ENCODE peak calls at places on chromosomes 6 and 20, in ten cellular contexts. One of them, this sample, is unnamed.

GRCh38 chr6:70388814-70389213 is 24.5 kb upstream of the FAM135A start:
- DNase-seq in coronary artery: no peak
- DNase-seq in cardiac fibroblast: no peak
- DNase-seq in tibial artery: no peak
- DNase-seq in retinal pigment epithelial cell: no peak
- DNase-seq in brain microvascular endothelial cell: no peak
- DNase-seq in fibroblast of mammary gland: no peak
- DNase-seq in tibial nerve: no peak
- DNase-seq in neuronal stem cell: no peak
- DNase-seq in stomach: no peak
- DNase-seq in this sample: no peak

GRCh38 chr20:1905693-1906092 is 10.5 kb downstream of the SIRPA start:
- DNase-seq in coronary artery: no peak
- DNase-seq in cardiac fibroblast: no peak
- DNase-seq in tibial artery: no peak
- DNase-seq in retinal pigment epithelial cell: no peak
- DNase-seq in brain microvascular endothelial cell: no peak
- DNase-seq in fibroblast of mammary gland: no peak
- DNase-seq in tibial nerve: no peak
- DNase-seq in neuronal stem cell: no peak
- DNase-seq in stomach: no peak
- DNase-seq in this sample: no peak

GRCh38 chr6:136012198-136012884 is 160.8 kb downstream of the PDE7B start:
- DNase-seq in coronary artery: no peak
- DNase-seq in cardiac fibroblast: peak; percentile 90
- DNase-seq in tibial artery: no peak
- DNase-seq in retinal pigment epithelial cell: peak; percentile 77
- DNase-seq in brain microvascular endothelial cell: peak; percentile 88
- DNase-seq in fibroblast of mammary gland: peak; percentile 88
- DNase-seq in tibial nerve: no peak
- DNase-seq in neuronal stem cell: no peak
- DNase-seq in stomach: no peak
- DNase-seq in this sample: no peak

GRCh38 chr20:62285722-62286121 is 17.1 kb upstream of the ADRM1 start:
- DNase-seq in coronary artery: no peak
- DNase-seq in cardiac fibroblast: no peak
- DNase-seq in tibial artery: no peak
- DNase-seq in retinal pigment epithelial cell: no peak
- DNase-seq in brain microvascular endothelial cell: no peak
- DNase-seq in fibroblast of mammary gland: no peak
- DNase-seq in tibial nerve: no peak
- DNase-seq in neuronal stem cell: no peak
- DNase-seq in stomach: no peak
- DNase-seq in this sample: no peak

GRCh38 chr6:56025785-56026184 is 150.4 kb upstream of the BMP5 start:
- DNase-seq in coronary artery: no peak
- DNase-seq in cardiac fibroblast: no peak
- DNase-seq in tibial artery: no peak
- DNase-seq in retinal pigment epithelial cell: no peak
- DNase-seq in brain microvascular endothelial cell: peak; percentile 55
- DNase-seq in fibroblast of mammary gland: no peak
- DNase-seq in tibial nerve: no peak
- DNase-seq in neuronal stem cell: no peak
- DNase-seq in stomach: no peak
- DNase-seq in this sample: no peak

GRCh38 chr6:112338310-112338709 is 8.8 kb upstream of the RFPL4B start:
- DNase-seq in coronary artery: no peak
- DNase-seq in cardiac fibroblast: no peak
- DNase-seq in tibial artery: no peak
- DNase-seq in retinal pigment epithelial cell: peak; percentile 61
- DNase-seq in brain microvascular endothelial cell: no peak
- DNase-seq in fibroblast of mammary gland: no peak
- DNase-seq in tibial nerve: no peak
- DNase-seq in neuronal stem cell: no peak
- DNase-seq in stomach: no peak
- DNase-seq in this sample: no peak

GRCh38 chr6:6390849-6391602 is 70.6 kb upstream of the F13A1 start:
- DNase-seq in coronary artery: no peak
- DNase-seq in cardiac fibroblast: no peak
- DNase-seq in tibial artery: no peak
- DNase-seq in retinal pigment epithelial cell: no peak
- DNase-seq in brain microvascular endothelial cell: no peak
- DNase-seq in fibroblast of mammary gland: no peak
- DNase-seq in tibial nerve: no peak
- DNase-seq in neuronal stem cell: no peak
- DNase-seq in stomach: no peak
- DNase-seq in this sample: no peak

GRCh38 chr6:3769610-3770009 is 18.1 kb upstream of the PXDC1 start:
- DNase-seq in coronary artery: no peak
- DNase-seq in cardiac fibroblast: peak; percentile 72
- DNase-seq in tibial artery: no peak
- DNase-seq in retinal pigment epithelial cell: no peak
- DNase-seq in brain microvascular endothelial cell: no peak
- DNase-seq in fibroblast of mammary gland: peak; percentile 67
- DNase-seq in tibial nerve: no peak
- DNase-seq in neuronal stem cell: no peak
- DNase-seq in stomach: no peak
- DNase-seq in this sample: no peak

GRCh38 chr20:62430311-62430853 is 3.0 kb upstream of the RBBP8NL start:
- DNase-seq in coronary artery: no peak
- DNase-seq in cardiac fibroblast: no peak
- DNase-seq in tibial artery: no peak
- DNase-seq in retinal pigment epithelial cell: no peak
- DNase-seq in brain microvascular endothelial cell: no peak
- DNase-seq in fibroblast of mammary gland: no peak
- DNase-seq in tibial nerve: no peak
- DNase-seq in neuronal stem cell: no peak
- DNase-seq in stomach: peak; percentile 60
- DNase-seq in this sample: no peak

GRCh38 chr6:27507041-27507956 is 34.4 kb upstream of the ZNF184 start:
- DNase-seq in coronary artery: no peak
- DNase-seq in cardiac fibroblast: no peak
- DNase-seq in tibial artery: no peak
- DNase-seq in retinal pigment epithelial cell: no peak
- DNase-seq in brain microvascular endothelial cell: no peak
- DNase-seq in fibroblast of mammary gland: no peak
- DNase-seq in tibial nerve: no peak
- DNase-seq in neuronal stem cell: no peak
- DNase-seq in stomach: no peak
- DNase-seq in this sample: no peak

GRCh38 chr20:58135441-58136170 is 92.8 kb downstream of the ANKRD60 start:
- DNase-seq in coronary artery: peak; percentile 69
- DNase-seq in cardiac fibroblast: no peak
- DNase-seq in tibial artery: no peak
- DNase-seq in retinal pigment epithelial cell: no peak
- DNase-seq in brain microvascular endothelial cell: no peak
- DNase-seq in fibroblast of mammary gland: no peak
- DNase-seq in tibial nerve: no peak
- DNase-seq in neuronal stem cell: no peak
- DNase-seq in stomach: no peak
- DNase-seq in this sample: no peak

GRCh38 chr20:32050851-32051556 is 1.0 kb upstream of the HCK start:
- DNase-seq in coronary artery: no peak
- DNase-seq in cardiac fibroblast: no peak
- DNase-seq in tibial artery: peak; percentile 49
- DNase-seq in retinal pigment epithelial cell: no peak
- DNase-seq in brain microvascular endothelial cell: no peak
- DNase-seq in fibroblast of mammary gland: no peak
- DNase-seq in tibial nerve: no peak
- DNase-seq in neuronal stem cell: no peak
- DNase-seq in stomach: no peak
- DNase-seq in this sample: peak; percentile 68

GRCh38 chr6:118808794-118809668 is 84.9 kb upstream of the ASF1A start:
- DNase-seq in coronary artery: no peak
- DNase-seq in cardiac fibroblast: no peak
- DNase-seq in tibial artery: no peak
- DNase-seq in retinal pigment epithelial cell: no peak
- DNase-seq in brain microvascular endothelial cell: no peak
- DNase-seq in fibroblast of mammary gland: no peak
- DNase-seq in tibial nerve: no peak
- DNase-seq in neuronal stem cell: no peak
- DNase-seq in stomach: no peak
- DNase-seq in this sample: no peak
- H3K4me3 ChIP-seq in coronary artery: no peak overlapping the region
- H3K4me3 ChIP-seq in cardiac fibroblast: no peak overlapping the region
- H3K4me3 ChIP-seq in tibial artery: no peak overlapping the region
- H3K4me3 ChIP-seq in retinal pigment epithelial cell: no peak overlapping the region
- H3K4me3 ChIP-seq in brain microvascular endothelial cell: no peak overlapping the region
- H3K4me3 ChIP-seq in fibroblast of mammary gland: no peak overlapping the region
- H3K4me3 ChIP-seq in tibial nerve: no peak overlapping the region
- H3K4me3 ChIP-seq in neuronal stem cell: no peak overlapping the region
- H3K4me3 ChIP-seq in stomach: no peak overlapping the region
- H3K4me3 ChIP-seq in this sample: no peak overlapping the region

DNA sequence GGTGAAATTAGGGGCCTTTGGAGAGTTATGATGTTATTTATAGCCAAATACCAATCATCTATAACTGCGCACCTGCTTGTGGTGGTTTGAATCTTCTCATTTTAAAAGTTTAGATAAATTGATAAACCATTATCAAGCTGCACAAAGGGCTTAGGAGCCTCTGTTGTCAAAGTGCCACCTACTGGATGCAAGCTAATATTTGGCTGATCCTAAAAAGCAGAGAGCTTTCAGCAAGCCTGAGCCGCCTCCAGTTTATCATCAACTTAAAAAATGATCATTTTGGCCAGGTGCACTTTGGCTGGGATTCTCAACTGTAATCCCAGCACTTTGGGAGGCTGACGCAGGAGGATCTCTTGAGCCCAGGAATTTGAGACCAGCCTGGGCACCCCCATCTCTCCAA is 58.5 kb upstream of the ATXN1 start:
- DNase-seq in coronary artery: no peak
- DNase-seq in cardiac fibroblast: peak; percentile 36
- DNase-seq in tibial artery: no peak
- DNase-seq in retinal pigment epithelial cell: no peak
- DNase-seq in brain microvascular endothelial cell: no peak
- DNase-seq in fibroblast of mammary gland: peak; percentile 52
- DNase-seq in tibial nerve: no peak
- DNase-seq in neuronal stem cell: no peak
- DNase-seq in stomach: no peak
- DNase-seq in this sample: no peak
- H3K4me3 ChIP-seq in coronary artery: no peak overlapping the region
- H3K4me3 ChIP-seq in cardiac fibroblast: no peak overlapping the region
- H3K4me3 ChIP-seq in tibial artery: no peak overlapping the region
- H3K4me3 ChIP-seq in retinal pigment epithelial cell: no peak overlapping the region
- H3K4me3 ChIP-seq in brain microvascular endothelial cell: no peak overlapping the region
- H3K4me3 ChIP-seq in fibroblast of mammary gland: no peak overlapping the region
- H3K4me3 ChIP-seq in tibial nerve: no peak overlapping the region
- H3K4me3 ChIP-seq in neuronal stem cell: no peak overlapping the region
- H3K4me3 ChIP-seq in stomach: no peak overlapping the region
- H3K4me3 ChIP-seq in this sample: no peak overlapping the region

GRCh38 chr20:43558412-43559146 is at the start of gene SGK2:
- DNase-seq in coronary artery: no peak
- DNase-seq in cardiac fibroblast: peak; percentile 45
- DNase-seq in tibial artery: no peak
- DNase-seq in retinal pigment epithelial cell: no peak
- DNase-seq in brain microvascular endothelial cell: peak; percentile 12
- DNase-seq in fibroblast of mammary gland: peak; percentile 63
- DNase-seq in tibial nerve: no peak
- DNase-seq in neuronal stem cell: no peak
- DNase-seq in stomach: peak; percentile 90
- DNase-seq in this sample: peak; percentile 41
- H3K4me3 ChIP-seq in coronary artery: no peak within 1 kb of the TSS
- H3K4me3 ChIP-seq in cardiac fibroblast: no peak within 1 kb of the TSS
- H3K4me3 ChIP-seq in tibial artery: no peak within 1 kb of the TSS
- H3K4me3 ChIP-seq in retinal pigment epithelial cell: no peak within 1 kb of the TSS
- H3K4me3 ChIP-seq in brain microvascular endothelial cell: no peak within 1 kb of the TSS
- H3K4me3 ChIP-seq in fibroblast of mammary gland: no peak within 1 kb of the TSS
- H3K4me3 ChIP-seq in tibial nerve: no peak within 1 kb of the TSS
- H3K4me3 ChIP-seq in neuronal stem cell: no peak within 1 kb of the TSS
- H3K4me3 ChIP-seq in stomach: peak within 1 kb of the TSS; percentile 17
- H3K4me3 ChIP-seq in this sample: no peak within 1 kb of the TSS

DNA sequence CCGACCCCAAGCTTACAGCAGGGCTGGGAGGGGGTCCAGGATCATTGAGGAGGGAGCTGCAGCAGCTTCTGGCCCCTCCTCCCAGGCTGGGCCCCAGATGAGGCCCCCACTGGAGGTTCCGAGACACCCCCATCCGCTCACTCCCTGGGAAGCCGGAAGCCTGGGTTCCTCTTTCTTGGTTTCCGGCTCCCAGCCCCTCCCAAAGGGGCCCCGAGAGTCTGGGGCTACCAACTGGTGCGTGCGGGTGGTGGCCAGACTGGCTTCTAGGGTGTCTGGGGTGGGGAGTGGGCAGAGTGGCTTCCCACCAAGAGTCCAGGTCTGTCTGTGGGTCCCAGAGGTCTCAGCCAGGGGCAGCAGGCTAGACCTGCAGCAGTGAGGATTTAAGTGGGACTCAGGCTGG is 2.2 kb downstream of the RGS19 start:
- DNase-seq in coronary artery: no peak
- DNase-seq in cardiac fibroblast: no peak
- DNase-seq in tibial artery: no peak
- DNase-seq in retinal pigment epithelial cell: no peak
- DNase-seq in brain microvascular endothelial cell: no peak
- DNase-seq in fibroblast of mammary gland: no peak
- DNase-seq in tibial nerve: no peak
- DNase-seq in neuronal stem cell: no peak
- DNase-seq in stomach: no peak
- DNase-seq in this sample: no peak
- H3K4me3 ChIP-seq in coronary artery: peak overlapping the region; percentile 80
- H3K4me3 ChIP-seq in cardiac fibroblast: no peak overlapping the region
- H3K4me3 ChIP-seq in tibial artery: peak overlapping the region; percentile 68
- H3K4me3 ChIP-seq in retinal pigment epithelial cell: no peak overlapping the region
- H3K4me3 ChIP-seq in brain microvascular endothelial cell: no peak overlapping the region
- H3K4me3 ChIP-seq in fibroblast of mammary gland: no peak overlapping the region
- H3K4me3 ChIP-seq in tibial nerve: no peak overlapping the region
- H3K4me3 ChIP-seq in neuronal stem cell: no peak overlapping the region
- H3K4me3 ChIP-seq in stomach: peak overlapping the region; percentile 77
- H3K4me3 ChIP-seq in this sample: no peak overlapping the region

GRCh38 chr6:108942556-108943492 is 94.6 kb downstream of the ARMC2 start:
- DNase-seq in coronary artery: no peak
- DNase-seq in cardiac fibroblast: no peak
- DNase-seq in tibial artery: no peak
- DNase-seq in retinal pigment epithelial cell: no peak
- DNase-seq in brain microvascular endothelial cell: no peak
- DNase-seq in fibroblast of mammary gland: no peak
- DNase-seq in tibial nerve: no peak
- DNase-seq in neuronal stem cell: no peak
- DNase-seq in stomach: no peak
- DNase-seq in this sample: no peak
- H3K4me3 ChIP-seq in coronary artery: no peak overlapping the region
- H3K4me3 ChIP-seq in cardiac fibroblast: no peak overlapping the region
- H3K4me3 ChIP-seq in tibial artery: no peak overlapping the region
- H3K4me3 ChIP-seq in retinal pigment epithelial cell: no peak overlapping the region
- H3K4me3 ChIP-seq in brain microvascular endothelial cell: no peak overlapping the region
- H3K4me3 ChIP-seq in fibroblast of mammary gland: no peak overlapping the region
- H3K4me3 ChIP-seq in tibial nerve: no peak overlapping the region
- H3K4me3 ChIP-seq in neuronal stem cell: no peak overlapping the region
- H3K4me3 ChIP-seq in stomach: no peak overlapping the region
- H3K4me3 ChIP-seq in this sample: no peak overlapping the region